ENCODE peak calls at places on chromosomes 2 and 18, in seven cellular contexts. N is neuronal stem cell, B is IMR-90, G is H9, U is H1, T is mesendoderm, Z is trophoblast cell. R is an unnamed sample.

GRCh38 chr2:166419616-166419934 is 43.8 kb upstream of the SCN9A start:
- DNase-seq in G (no peak), U (no peak), N (peak), Z (peak), T (peak), B (peak), R (peak)

GRCh38 chr2:200373973-200374416 is 67.5 kb downstream of the SPATS2L start:
- DNase-seq in N (no peak), B (no peak), G (no peak), Z (peak), T (no peak), U (no peak), R (no peak)

GRCh38 chr2:200486529-200486928 is 23.3 kb downstream of the KCTD18 start:
- DNase-seq in B (peak), U (no peak), N (no peak), T (no peak), G (no peak), Z (no peak), R (no peak)

GRCh38 chr18:28411806-28412205 is 234.9 kb upstream of the CDH2 start:
- DNase-seq in B (no peak), N (no peak), Z (no peak), T (no peak), U (no peak), G (no peak), R (peak)

GRCh38 chr2:172083725-172084483 is 1.4 kb upstream of the DLX1 start:
- DNase-seq in N (peak), G (no peak), U (no peak), T (no peak), B (no peak), Z (no peak), R (peak)

GRCh38 chr2:230162981-230163380 is 56.8 kb downstream of the SP110 start:
- DNase-seq in Z (no peak), B (no peak), T (no peak), N (no peak), U (no peak), G (no peak), R (no peak)

GRCh38 chr2:172698041-172698863 is 37.4 kb upstream of the RAPGEF4 start:
- DNase-seq in U (no peak), G (no peak), T (peak), B (peak), Z (peak), N (no peak), R (peak)

GRCh38 chr2:158138255-158138654 is 36.6 kb downstream of the UPP2 start:
- DNase-seq in Z (peak), T (no peak), U (no peak), B (no peak), N (no peak), G (no peak), R (no peak)

GRCh38 chr2:70083344-70084156 is 3.7 kb upstream of the PCBP1 start:
- DNase-seq in B (peak), T (peak), G (no peak), N (no peak), Z (peak), U (no peak), R (peak)

GRCh38 chr2:40213616-40214015 is 238.3 kb downstream of the SLC8A1 start:
- DNase-seq in U (no peak), G (no peak), Z (no peak), T (no peak), N (no peak), B (no peak), R (no peak)

GRCh38 chr18:56576826-56577573 is 61.4 kb downstream of the TXNL1 start:
- DNase-seq in N (no peak), U (no peak), Z (no peak), B (peak), G (no peak), T (peak), R (peak)

GRCh38 chr2:26034597-26035067 is 748 bp downstream of the RAB10 start:
- DNase-seq in Z (no peak), U (no peak), B (peak), T (peak), G (no peak), N (no peak), R (peak)

GRCh38 chr18:21242141-21243040 is at the start of gene GREB1L:
- DNase-seq in N (peak), U (no peak), T (peak), B (no peak), Z (peak), G (peak), R (peak)

GRCh38 chr2:119112230-119112629 is 46.3 kb downstream of the C1QL2 start:
- DNase-seq in B (no peak), T (no peak), N (no peak), G (peak), U (no peak), Z (no peak), R (no peak)

GRCh38 chr2:138502253-138503086 is 900 bp downstream of the SPOPL start:
- DNase-seq in N (no peak), T (peak), B (no peak), G (no peak), Z (peak), U (no peak), R (peak)

GRCh38 chr2:9473308-9473984 is 905 bp upstream of the IAH1 start:
- DNase-seq in B (no peak), N (no peak), Z (peak), G (peak), U (peak), T (peak), R (no peak)

GRCh38 chr2:187614756-187615155 is 60.5 kb upstream of the TFPI start:
- DNase-seq in N (no peak), B (peak), Z (no peak), T (no peak), U (no peak), G (no peak), R (no peak)

GRCh38 chr2:23083963-23084362 is 301.0 kb upstream of the KLHL29 start:
- DNase-seq in Z (no peak), B (no peak), T (no peak), N (no peak), U (no peak), G (no peak), R (no peak)

GRCh38 chr2:221529943-221530652 is 42.0 kb downstream of the EPHA4 start:
- DNase-seq in N (no peak), G (no peak), Z (no peak), U (no peak), T (no peak), B (peak), R (peak)

GRCh38 chr2:176814740-176815367 is 397.7 kb upstream of the HNRNPA3 start:
- DNase-seq in B (peak), Z (peak), T (no peak), G (no peak), U (no peak), N (no peak), R (peak)

GRCh38 chr18:46953195-46953594 is 35.8 kb downstream of the KATNAL2 start:
- DNase-seq in Z (no peak), B (no peak), N (no peak), U (no peak), T (no peak), G (no peak), R (no peak)

GRCh38 chr18:21112140-21112473 is 494 bp upstream of the ROCK1 start:
- DNase-seq in N (no peak), G (no peak), Z (no peak), U (no peak), B (no peak), T (no peak), R (no peak)

GRCh38 chr2:68796306-68796905 is 61.8 kb downstream of the ARHGAP25 start:
- DNase-seq in Z (no peak), B (peak), U (no peak), G (no peak), N (no peak), T (no peak), R (no peak)

GRCh38 chr2:68800517-68800916 is 65.9 kb downstream of the ARHGAP25 start:
- DNase-seq in G (no peak), N (no peak), T (no peak), B (no peak), U (no peak), Z (no peak), R (no peak)

GRCh38 chr2:68799138-68799537 is 64.5 kb downstream of the ARHGAP25 start:
- DNase-seq in U (no peak), B (no peak), N (no peak), G (no peak), Z (no peak), T (no peak), R (no peak)

GRCh38 chr2:68799615-68800400 is 65.2 kb downstream of the ARHGAP25 start:
- DNase-seq in T (peak), B (no peak), Z (no peak), G (no peak), U (no peak), N (no peak), R (no peak)

DNA sequence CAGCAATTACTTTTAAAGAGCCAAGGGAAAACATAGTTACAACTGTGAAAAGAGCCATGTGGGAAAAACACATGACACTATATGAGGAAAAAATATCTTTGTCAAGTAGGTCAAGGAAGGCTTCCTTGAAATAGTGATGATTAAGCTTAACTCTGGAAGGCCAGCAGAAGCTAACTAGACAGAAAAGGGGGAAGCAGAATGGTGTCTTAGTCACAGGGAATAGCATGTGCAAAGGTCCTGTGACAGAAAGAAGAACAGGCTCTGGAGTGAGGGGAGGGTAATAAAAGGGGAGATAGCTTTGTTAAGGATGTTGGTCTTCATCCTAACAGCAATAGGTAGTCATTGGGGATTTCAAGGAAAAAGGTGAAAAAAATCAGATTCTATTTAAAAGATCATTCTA is 64.0 kb downstream of the ARHGAP25 start:
- DNase-seq in Z (peak), T (no peak), U (no peak), G (no peak), B (no peak), N (no peak), R (peak)
- H2AK5ac ChIP-seq in Z (no peak), T (no peak), U (no peak), G (no peak), B (no peak), N (no peak), R (no peak)

DNA sequence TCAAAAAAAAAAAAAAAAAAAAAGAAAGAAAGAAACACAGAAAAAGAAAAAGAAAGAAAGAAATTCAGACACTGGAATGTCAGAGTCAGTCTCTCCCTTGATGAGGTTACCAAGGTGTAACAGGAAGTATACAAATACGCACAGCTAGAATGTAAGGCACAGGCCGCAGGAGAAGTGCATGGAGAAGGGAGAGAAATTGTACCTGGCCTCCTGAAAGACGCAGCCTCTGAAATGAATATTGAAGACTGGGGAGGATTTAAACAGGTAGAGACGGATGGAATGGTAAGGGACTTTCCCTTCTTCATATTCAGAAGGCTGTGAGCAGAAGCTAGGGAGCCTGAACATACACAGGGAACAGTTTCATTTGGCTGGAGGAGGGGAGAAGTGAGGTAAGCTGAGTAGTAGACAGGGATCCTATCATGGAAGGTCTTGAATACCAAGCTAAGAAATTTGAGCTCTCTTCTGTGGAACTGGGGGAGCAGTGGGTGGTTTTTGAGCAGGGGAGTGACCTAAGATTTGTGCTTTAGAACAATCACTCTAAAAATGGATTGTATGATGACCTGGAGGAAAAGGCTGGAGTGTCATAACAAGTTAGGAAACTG is 112.7 kb downstream of the ANKRD44 start:
- DNase-seq in T (no peak), U (no peak), B (no peak), Z (no peak), G (no peak), N (no peak), R (no peak)
- H2AK5ac ChIP-seq in T (no peak), U (no peak), B (no peak), Z (no peak), G (no peak), N (no peak), R (no peak)

DNA sequence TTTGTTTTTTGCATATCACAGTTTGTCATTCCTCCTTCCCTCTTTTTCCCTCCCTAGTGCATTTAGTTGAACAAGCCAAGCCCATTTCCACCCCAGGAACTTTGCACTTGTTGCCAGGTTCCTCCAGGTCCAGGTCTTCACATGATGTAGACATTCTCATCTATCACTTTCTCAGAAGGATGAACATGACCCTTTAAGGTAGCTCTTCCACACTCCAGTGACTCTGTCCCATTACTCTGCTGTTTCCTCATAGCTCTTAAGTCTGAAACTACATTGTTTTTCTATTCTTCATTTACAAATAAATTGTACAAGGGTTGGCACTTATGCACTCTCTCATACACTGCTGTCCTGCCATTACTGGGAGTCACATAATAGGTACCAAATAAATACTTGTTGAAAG is 6.1 kb downstream of the KYNU start:
- DNase-seq in Z (no peak), N (no peak), B (no peak), G (no peak), T (no peak), U (no peak), R (no peak)
- H2AK5ac ChIP-seq in Z (no peak), N (no peak), B (peak), G (no peak), T (no peak), U (no peak), R (no peak)

GRCh38 chr2:142693171-142693950 is 184.1 kb upstream of the KYNU start:
- DNase-seq in G (no peak), N (no peak), U (no peak), T (peak), B (no peak), Z (no peak), R (no peak)

GRCh38 chr2:142689206-142689605 is 188.3 kb upstream of the KYNU start:
- DNase-seq in U (no peak), B (no peak), T (no peak), N (no peak), G (no peak), Z (no peak), R (no peak)

GRCh38 chr2:142694282-142694681 is 183.2 kb upstream of the KYNU start:
- DNase-seq in N (no peak), B (no peak), Z (no peak), G (no peak), U (no peak), T (no peak), R (no peak)
- H2AK5ac ChIP-seq in N (peak), B (no peak), Z (no peak), G (no peak), U (no peak), T (peak), R (no peak)

DNA sequence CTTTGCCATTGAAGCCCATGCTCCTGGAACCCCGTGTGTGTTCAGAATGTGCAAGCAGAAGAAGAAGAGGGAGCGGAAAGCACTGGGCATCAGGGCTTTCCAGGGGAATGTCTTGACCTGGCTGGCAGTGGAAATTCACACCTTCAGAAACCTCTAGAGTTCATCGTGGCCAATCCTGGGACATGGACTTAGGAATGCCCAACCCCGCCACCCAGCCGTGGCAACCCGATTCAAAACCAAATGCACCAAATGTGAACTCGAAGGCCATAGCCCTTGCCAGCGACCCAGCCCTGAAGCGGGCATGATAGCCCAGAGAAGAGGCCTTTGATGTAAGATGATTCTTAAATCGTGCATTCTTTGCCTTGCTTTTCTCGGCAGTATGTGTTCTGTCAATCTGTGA is 69.4 kb downstream of the ADI1 start:
- DNase-seq in T (no peak), Z (no peak), N (no peak), G (no peak), B (no peak), U (no peak), R (no peak)
- H2AK5ac ChIP-seq in T (no peak), Z (no peak), N (no peak), G (no peak), B (no peak), U (no peak), R (no peak)

GRCh38 chr2:159832858-159833257 is 34.9 kb upstream of the CD302 start:
- DNase-seq in Z (no peak), G (no peak), U (no peak), N (no peak), B (no peak), T (no peak), R (no peak)
- H2AK5ac ChIP-seq in Z (no peak), G (no peak), U (no peak), N (no peak), B (no peak), T (no peak), R (no peak)

DNA sequence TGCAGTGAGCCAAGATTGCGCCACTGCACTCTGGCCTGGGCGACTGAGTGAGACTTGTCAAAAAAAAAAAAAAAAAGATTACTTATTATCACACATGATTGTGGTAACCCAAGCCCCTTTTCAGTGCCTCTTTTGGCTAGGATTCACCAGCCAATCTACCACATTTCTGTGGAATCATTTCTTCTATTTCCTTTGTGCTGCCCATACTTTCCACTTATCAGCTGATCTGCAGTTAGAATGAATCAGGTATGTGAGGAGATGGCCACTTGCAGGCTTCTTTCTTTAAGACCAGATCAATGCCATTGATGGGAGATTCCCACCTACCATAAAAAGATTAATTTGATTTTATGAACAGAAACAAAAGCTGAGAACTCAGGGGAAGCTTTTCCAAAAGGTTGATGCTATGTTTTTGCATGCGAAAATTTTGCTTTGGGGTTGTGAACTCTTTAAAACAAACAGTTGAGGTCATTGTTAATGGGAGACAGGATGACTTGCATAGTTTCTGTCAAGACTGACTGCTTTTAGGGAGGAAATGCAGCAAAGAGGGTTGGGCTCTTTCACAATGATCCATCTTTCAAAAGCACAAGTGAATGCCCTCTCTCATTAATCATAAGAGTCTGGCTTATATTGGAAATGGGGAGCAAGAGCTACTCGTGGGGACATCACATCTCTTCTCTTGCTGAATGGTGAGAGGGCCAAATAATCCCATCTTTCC is 66.9 kb upstream of the CYP26B1 start:
- DNase-seq in T (peak), N (no peak), U (no peak), B (peak), G (no peak), Z (peak), R (peak)
- H2AK5ac ChIP-seq in T (no peak), N (no peak), U (no peak), B (peak), G (no peak), Z (no peak), R (no peak)

GRCh38 chr2:121338281-121338680 is 53.3 kb upstream of the TFCP2L1 start:
- DNase-seq in G (peak), B (no peak), U (peak), N (no peak), Z (no peak), T (peak), R (no peak)
- H2AK5ac ChIP-seq in G (no peak), B (no peak), U (no peak), N (no peak), Z (no peak), T (no peak), R (no peak)

DNA sequence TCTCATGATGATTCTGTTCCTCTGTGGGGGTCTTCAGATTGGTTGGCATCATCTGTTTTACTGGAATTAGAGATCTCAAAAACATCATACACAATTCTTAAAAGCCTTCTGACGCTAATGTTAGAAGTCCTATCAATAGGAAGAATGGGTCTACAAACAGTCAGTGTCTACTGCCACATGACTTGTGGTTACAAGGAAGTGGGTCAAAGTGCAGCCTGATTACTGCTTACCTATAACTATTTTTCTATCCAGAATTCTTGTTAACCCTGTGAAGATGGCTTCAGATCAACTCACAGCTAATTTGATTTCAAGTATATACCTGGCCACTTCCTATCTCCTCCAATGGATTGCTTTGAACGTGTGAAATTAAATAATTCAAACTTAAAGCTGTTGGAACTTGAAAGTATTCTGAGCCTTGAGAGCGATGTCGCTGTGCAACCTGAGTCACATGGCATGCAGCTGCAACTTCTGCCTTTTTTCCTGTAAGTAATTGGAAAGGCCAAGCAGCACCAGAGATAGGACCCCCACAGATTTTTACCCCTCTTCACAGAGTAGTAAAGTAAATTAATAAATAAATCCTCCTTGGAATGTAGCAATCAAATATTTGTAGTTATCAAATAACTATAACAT is 3.0 kb upstream of the RNF149 start:
- DNase-seq in N (no peak), U (no peak), G (no peak), B (no peak), Z (peak), T (no peak), R (no peak)
- H2AK5ac ChIP-seq in N (no peak), U (no peak), G (no peak), B (no peak), Z (no peak), T (no peak), R (no peak)

GRCh38 chr2:111053825-111054490 is 66.8 kb upstream of the BCL2L11 start:
- DNase-seq in G (no peak), T (no peak), N (no peak), U (no peak), B (no peak), Z (no peak), R (no peak)
- H2AK5ac ChIP-seq in G (no peak), T (no peak), N (peak), U (no peak), B (no peak), Z (no peak), R (no peak)